ENCODE peak calls at places on chromosomes 7 and 10, in seven cellular contexts. One of them, this sample, is unnamed.

GRCh38 chr10:58064714-58065528 is 202.8 kb downstream of the IPMK start:
- DNase-seq in amniotic stem cell: peak
- DNase-seq in fibroblast of gingiva: peak
- DNase-seq in transverse colon: no peak
- DNase-seq in NCI-H2171 treated with DMSO at 0.1 percent for 48 hours: peak
- DNase-seq in GM18507: no peak
- DNase-seq in glutamatergic neuron: no peak
- DNase-seq in this sample: peak

GRCh38 chr7:134427896-134428295 is 31.0 kb downstream of the AKR1B1 start:
- DNase-seq in NCI-H2171 treated with DMSO at 0.1 percent for 48 hours: no peak
- DNase-seq in glutamatergic neuron: no peak
- DNase-seq in transverse colon: no peak
- DNase-seq in GM18507: no peak
- DNase-seq in amniotic stem cell: no peak
- DNase-seq in fibroblast of gingiva: peak
- DNase-seq in this sample: no peak

GRCh38 chr7:55127622-55128081 is 108.8 kb downstream of the EGFR start:
- DNase-seq in NCI-H2171 treated with DMSO at 0.1 percent for 48 hours: no peak
- DNase-seq in fibroblast of gingiva: peak
- DNase-seq in GM18507: no peak
- DNase-seq in amniotic stem cell: no peak
- DNase-seq in transverse colon: peak
- DNase-seq in glutamatergic neuron: no peak
- DNase-seq in this sample: no peak

GRCh38 chr10:77685494-77685893 is 47.9 kb upstream of the KCNMA1 start:
- DNase-seq in NCI-H2171 treated with DMSO at 0.1 percent for 48 hours: no peak
- DNase-seq in glutamatergic neuron: no peak
- DNase-seq in transverse colon: no peak
- DNase-seq in amniotic stem cell: no peak
- DNase-seq in GM18507: no peak
- DNase-seq in fibroblast of gingiva: no peak
- DNase-seq in this sample: no peak

GRCh38 chr10:8044908-8045727 is 9.4 kb upstream of the GATA3 start:
- DNase-seq in GM18507: no peak
- DNase-seq in amniotic stem cell: no peak
- DNase-seq in fibroblast of gingiva: no peak
- DNase-seq in glutamatergic neuron: no peak
- DNase-seq in transverse colon: no peak
- DNase-seq in NCI-H2171 treated with DMSO at 0.1 percent for 48 hours: no peak
- DNase-seq in this sample: no peak

GRCh38 chr10:129626309-129626708 is 159.3 kb downstream of the MGMT start:
- DNase-seq in transverse colon: no peak
- DNase-seq in amniotic stem cell: no peak
- DNase-seq in glutamatergic neuron: no peak
- DNase-seq in fibroblast of gingiva: no peak
- DNase-seq in NCI-H2171 treated with DMSO at 0.1 percent for 48 hours: no peak
- DNase-seq in GM18507: no peak
- DNase-seq in this sample: no peak

GRCh38 chr7:27745064-27745583 is 5.2 kb downstream of the TAX1BP1 start:
- DNase-seq in NCI-H2171 treated with DMSO at 0.1 percent for 48 hours: peak
- DNase-seq in glutamatergic neuron: no peak
- DNase-seq in transverse colon: no peak
- DNase-seq in fibroblast of gingiva: peak
- DNase-seq in amniotic stem cell: peak
- DNase-seq in GM18507: no peak
- DNase-seq in this sample: peak

GRCh38 chr7:40542982-40543741 is 408.4 kb downstream of the SUGCT start:
- DNase-seq in NCI-H2171 treated with DMSO at 0.1 percent for 48 hours: no peak
- DNase-seq in amniotic stem cell: no peak
- DNase-seq in glutamatergic neuron: no peak
- DNase-seq in fibroblast of gingiva: peak
- DNase-seq in transverse colon: no peak
- DNase-seq in GM18507: no peak
- DNase-seq in this sample: no peak

GRCh38 chr10:72812415-72812797 is 81.1 kb upstream of the OIT3 start:
- DNase-seq in NCI-H2171 treated with DMSO at 0.1 percent for 48 hours: no peak
- DNase-seq in fibroblast of gingiva: no peak
- DNase-seq in transverse colon: no peak
- DNase-seq in GM18507: no peak
- DNase-seq in amniotic stem cell: no peak
- DNase-seq in glutamatergic neuron: no peak
- DNase-seq in this sample: no peak

GRCh38 chr10:80274396-80275134 is 14.9 kb downstream of the MAT1A start:
- DNase-seq in transverse colon: no peak
- DNase-seq in amniotic stem cell: no peak
- DNase-seq in glutamatergic neuron: no peak
- DNase-seq in GM18507: no peak
- DNase-seq in fibroblast of gingiva: no peak
- DNase-seq in NCI-H2171 treated with DMSO at 0.1 percent for 48 hours: no peak
- DNase-seq in this sample: no peak

GRCh38 chr10:4883079-4883739 is 57.2 kb downstream of the AKR1E2 start:
- DNase-seq in transverse colon: no peak
- DNase-seq in amniotic stem cell: no peak
- DNase-seq in fibroblast of gingiva: peak
- DNase-seq in NCI-H2171 treated with DMSO at 0.1 percent for 48 hours: no peak
- DNase-seq in GM18507: no peak
- DNase-seq in glutamatergic neuron: no peak
- DNase-seq in this sample: no peak

GRCh38 chr10:71512794-71513379 is 116.2 kb downstream of the CDH23 start:
- DNase-seq in glutamatergic neuron: peak
- DNase-seq in NCI-H2171 treated with DMSO at 0.1 percent for 48 hours: no peak
- DNase-seq in amniotic stem cell: no peak
- DNase-seq in transverse colon: no peak
- DNase-seq in fibroblast of gingiva: no peak
- DNase-seq in GM18507: no peak
- DNase-seq in this sample: peak

GRCh38 chr7:70703785-70704184 is 428.2 kb upstream of the GALNT17 start:
- DNase-seq in amniotic stem cell: no peak
- DNase-seq in glutamatergic neuron: no peak
- DNase-seq in transverse colon: no peak
- DNase-seq in GM18507: no peak
- DNase-seq in NCI-H2171 treated with DMSO at 0.1 percent for 48 hours: no peak
- DNase-seq in fibroblast of gingiva: no peak
- DNase-seq in this sample: peak

GRCh38 chr7:29077854-29078253 is 68.5 kb downstream of the CPVL start:
- DNase-seq in fibroblast of gingiva: no peak
- DNase-seq in NCI-H2171 treated with DMSO at 0.1 percent for 48 hours: no peak
- DNase-seq in GM18507: no peak
- DNase-seq in glutamatergic neuron: no peak
- DNase-seq in transverse colon: no peak
- DNase-seq in amniotic stem cell: no peak
- DNase-seq in this sample: no peak

GRCh38 chr7:127895360-127895759 is 135.9 kb downstream of the LRRC4 start:
- DNase-seq in amniotic stem cell: no peak
- DNase-seq in NCI-H2171 treated with DMSO at 0.1 percent for 48 hours: no peak
- DNase-seq in fibroblast of gingiva: no peak
- DNase-seq in glutamatergic neuron: no peak
- DNase-seq in transverse colon: no peak
- DNase-seq in GM18507: no peak
- DNase-seq in this sample: no peak

GRCh38 chr10:95430231-95430951 is 130.8 kb downstream of the SORBS1 start:
- DNase-seq in glutamatergic neuron: peak
- DNase-seq in amniotic stem cell: peak
- DNase-seq in NCI-H2171 treated with DMSO at 0.1 percent for 48 hours: peak
- DNase-seq in GM18507: peak
- DNase-seq in fibroblast of gingiva: peak
- DNase-seq in transverse colon: peak
- DNase-seq in this sample: peak

GRCh38 chr10:91493313-91493712 is 83.2 kb downstream of the HECTD2 start:
- DNase-seq in transverse colon: no peak
- DNase-seq in GM18507: no peak
- DNase-seq in glutamatergic neuron: no peak
- DNase-seq in NCI-H2171 treated with DMSO at 0.1 percent for 48 hours: peak
- DNase-seq in amniotic stem cell: peak
- DNase-seq in fibroblast of gingiva: peak
- DNase-seq in this sample: peak

GRCh38 chr7:151485006-151485732 is 34.5 kb downstream of the RHEB start:
- DNase-seq in NCI-H2171 treated with DMSO at 0.1 percent for 48 hours: no peak
- DNase-seq in fibroblast of gingiva: no peak
- DNase-seq in GM18507: no peak
- DNase-seq in glutamatergic neuron: no peak
- DNase-seq in amniotic stem cell: peak
- DNase-seq in transverse colon: no peak
- DNase-seq in this sample: no peak

GRCh38 chr10:93580824-93581223 is 14.4 kb downstream of the FFAR4 start:
- DNase-seq in amniotic stem cell: no peak
- DNase-seq in glutamatergic neuron: peak
- DNase-seq in fibroblast of gingiva: peak
- DNase-seq in transverse colon: no peak
- DNase-seq in GM18507: no peak
- DNase-seq in NCI-H2171 treated with DMSO at 0.1 percent for 48 hours: peak
- DNase-seq in this sample: peak

GRCh38 chr7:129017264-129017663 is 37.6 kb downstream of the TNPO3 start:
- DNase-seq in NCI-H2171 treated with DMSO at 0.1 percent for 48 hours: no peak
- DNase-seq in GM18507: no peak
- DNase-seq in transverse colon: no peak
- DNase-seq in amniotic stem cell: no peak
- DNase-seq in glutamatergic neuron: no peak
- DNase-seq in fibroblast of gingiva: no peak
- DNase-seq in this sample: no peak

This sample was measured in A673.